ENCODE peak calls at places on chromosomes 4 and X, in seven cellular contexts. One of them, this sample, is unnamed.

GRCh38 chr4:7698586-7698985 is 241.1 kb downstream of the AFAP1 start:
- DNase-seq in right cardiac atrium: no peak
- DNase-seq in progenitor cell of endocrine pancreas: no peak
- DNase-seq in MV-4-11: no peak
- DNase-seq in A172: no peak
- DNase-seq in GF-D8: no peak
- DNase-seq in astrocyte: peak; percentile 35
- DNase-seq in this sample: no peak

GRCh38 chrX:24619647-24620046 is 27.5 kb downstream of the PCYT1B start:
- DNase-seq in A172: peak; percentile 74
- DNase-seq in GF-D8: no peak
- DNase-seq in astrocyte: peak; percentile 52
- DNase-seq in progenitor cell of endocrine pancreas: no peak
- DNase-seq in MV-4-11: peak; percentile 21
- DNase-seq in right cardiac atrium: peak; percentile 18
- DNase-seq in this sample: no peak

GRCh38 chrX:20139966-20140365 is 1.7 kb downstream of the EIF1AX start:
- DNase-seq in right cardiac atrium: no peak
- DNase-seq in MV-4-11: no peak
- DNase-seq in A172: peak; percentile 39
- DNase-seq in GF-D8: no peak
- DNase-seq in progenitor cell of endocrine pancreas: no peak
- DNase-seq in astrocyte: peak; percentile 67
- DNase-seq in this sample: no peak

GRCh38 chr4:73776363-73776762 is 36.0 kb downstream of the CXCL8 start:
- DNase-seq in progenitor cell of endocrine pancreas: no peak
- DNase-seq in MV-4-11: no peak
- DNase-seq in GF-D8: no peak
- DNase-seq in A172: peak; percentile 3
- DNase-seq in astrocyte: peak; percentile 90
- DNase-seq in right cardiac atrium: peak; percentile 19
- DNase-seq in this sample: peak; percentile 84

GRCh38 chrX:132958086-132958703 is at the start of gene HS6ST2:
- DNase-seq in MV-4-11: no peak
- DNase-seq in progenitor cell of endocrine pancreas: peak; percentile 52
- DNase-seq in right cardiac atrium: no peak
- DNase-seq in A172: no peak
- DNase-seq in astrocyte: no peak
- DNase-seq in GF-D8: no peak
- DNase-seq in this sample: no peak

GRCh38 chr4:47837582-47838294 is at the start of gene CORIN:
- DNase-seq in GF-D8: no peak
- DNase-seq in A172: no peak
- DNase-seq in right cardiac atrium: peak; percentile 22
- DNase-seq in astrocyte: no peak
- DNase-seq in progenitor cell of endocrine pancreas: no peak
- DNase-seq in MV-4-11: no peak
- DNase-seq in this sample: no peak

GRCh38 chr4:143089847-143090246 is 94.9 kb upstream of the USP38 start:
- DNase-seq in MV-4-11: no peak
- DNase-seq in astrocyte: no peak
- DNase-seq in A172: no peak
- DNase-seq in right cardiac atrium: no peak
- DNase-seq in progenitor cell of endocrine pancreas: no peak
- DNase-seq in GF-D8: no peak
- DNase-seq in this sample: no peak

GRCh38 chr4:104728380-104729122 is 233.9 kb upstream of the CXXC4 start:
- DNase-seq in MV-4-11: no peak
- DNase-seq in astrocyte: peak; percentile 98
- DNase-seq in progenitor cell of endocrine pancreas: no peak
- DNase-seq in GF-D8: no peak
- DNase-seq in A172: peak; percentile 92
- DNase-seq in right cardiac atrium: no peak
- DNase-seq in this sample: peak; percentile 85

GRCh38 chr4:3111461-3111860 is 37.0 kb downstream of the HTT start:
- DNase-seq in progenitor cell of endocrine pancreas: no peak
- DNase-seq in MV-4-11: no peak
- DNase-seq in astrocyte: peak; percentile 42
- DNase-seq in GF-D8: no peak
- DNase-seq in right cardiac atrium: no peak
- DNase-seq in A172: peak; percentile 60
- DNase-seq in this sample: no peak

GRCh38 chr4:52051213-52051614 is at the start of gene SPATA18:
- DNase-seq in astrocyte: peak; percentile 10
- DNase-seq in A172: no peak
- DNase-seq in GF-D8: no peak
- DNase-seq in MV-4-11: no peak
- DNase-seq in progenitor cell of endocrine pancreas: peak; percentile 15
- DNase-seq in right cardiac atrium: peak; percentile 38
- DNase-seq in this sample: peak; percentile 40

GRCh38 chr4:90127223-90127705 is at the start of gene CCSER1:
- DNase-seq in progenitor cell of endocrine pancreas: peak; percentile 67
- DNase-seq in astrocyte: peak; percentile 71
- DNase-seq in right cardiac atrium: peak; percentile 83
- DNase-seq in MV-4-11: no peak
- DNase-seq in GF-D8: no peak
- DNase-seq in A172: no peak
- DNase-seq in this sample: peak; percentile 84

This sample was measured in Caki2.